ENCODE peak calls at places on chromosomes 5 and 9, in seven cellular contexts. One of them, this sample, is unnamed. For H3K27me3, the result is how much of the 10 kb centered on the place peaks cover.

GRCh38 chr9:96218821-96219614 is 83.0 kb downstream of the HSD17B3 start:
- DNase-seq in heart right ventricle: peak
- DNase-seq in fibroblast of lung: no peak
- DNase-seq in right lobe of liver: no peak
- DNase-seq in bronchial epithelial cell: no peak
- DNase-seq in CD4-positive, alpha-beta T cell: no peak
- DNase-seq in vagina: no peak
- DNase-seq in this sample: no peak

GRCh38 chr9:2623046-2623865 is 1.7 kb downstream of the VLDLR start:
- DNase-seq in right lobe of liver: peak
- DNase-seq in vagina: no peak
- DNase-seq in heart right ventricle: peak
- DNase-seq in CD4-positive, alpha-beta T cell: no peak
- DNase-seq in fibroblast of lung: peak
- DNase-seq in bronchial epithelial cell: peak
- DNase-seq in this sample: no peak

GRCh38 chr5:110063640-110064592 is 374.2 kb downstream of the MAN2A1 start:
- DNase-seq in heart right ventricle: no peak
- DNase-seq in CD4-positive, alpha-beta T cell: no peak
- DNase-seq in bronchial epithelial cell: peak
- DNase-seq in right lobe of liver: no peak
- DNase-seq in vagina: no peak
- DNase-seq in fibroblast of lung: peak
- DNase-seq in this sample: no peak

GRCh38 chr9:137876781-137877386 is 698 bp upstream of the CACNA1B start:
- DNase-seq in bronchial epithelial cell: no peak
- DNase-seq in fibroblast of lung: no peak
- DNase-seq in vagina: no peak
- DNase-seq in right lobe of liver: no peak
- DNase-seq in CD4-positive, alpha-beta T cell: no peak
- DNase-seq in heart right ventricle: no peak
- DNase-seq in this sample: no peak

GRCh38 chr5:179346401-179346800 is 1.1 kb upstream of the ADAMTS2 start:
- DNase-seq in fibroblast of lung: no peak
- DNase-seq in vagina: no peak
- DNase-seq in bronchial epithelial cell: no peak
- DNase-seq in CD4-positive, alpha-beta T cell: no peak
- DNase-seq in heart right ventricle: no peak
- DNase-seq in right lobe of liver: no peak
- DNase-seq in this sample: no peak

GRCh38 chr9:90457386-90458080 is 185.1 kb downstream of the DIRAS2 start:
- DNase-seq in fibroblast of lung: no peak
- DNase-seq in right lobe of liver: no peak
- DNase-seq in bronchial epithelial cell: no peak
- DNase-seq in CD4-positive, alpha-beta T cell: no peak
- DNase-seq in vagina: no peak
- DNase-seq in heart right ventricle: no peak
- DNase-seq in this sample: no peak

GRCh38 chr5:55625603-55625875 is 86.6 kb downstream of the SLC38A9 start:
- DNase-seq in bronchial epithelial cell: no peak
- DNase-seq in vagina: no peak
- DNase-seq in heart right ventricle: no peak
- DNase-seq in CD4-positive, alpha-beta T cell: no peak
- DNase-seq in right lobe of liver: no peak
- DNase-seq in fibroblast of lung: no peak
- DNase-seq in this sample: no peak

GRCh38 chr5:38853753-38854470 is 8.1 kb downstream of the OSMR start:
- DNase-seq in vagina: no peak
- DNase-seq in bronchial epithelial cell: peak
- DNase-seq in CD4-positive, alpha-beta T cell: no peak
- DNase-seq in heart right ventricle: no peak
- DNase-seq in right lobe of liver: no peak
- DNase-seq in fibroblast of lung: peak
- DNase-seq in this sample: peak

GRCh38 chr5:53362521-53362941 is 117.9 kb upstream of the FST start:
- DNase-seq in right lobe of liver: no peak
- DNase-seq in heart right ventricle: no peak
- DNase-seq in CD4-positive, alpha-beta T cell: no peak
- DNase-seq in fibroblast of lung: peak
- DNase-seq in vagina: no peak
- DNase-seq in bronchial epithelial cell: peak
- DNase-seq in this sample: peak

GRCh38 chr5:124263680-124264491 is 482.6 kb downstream of the ZNF608 start:
- DNase-seq in vagina: no peak
- DNase-seq in fibroblast of lung: no peak
- DNase-seq in CD4-positive, alpha-beta T cell: no peak
- DNase-seq in heart right ventricle: no peak
- DNase-seq in right lobe of liver: no peak
- DNase-seq in bronchial epithelial cell: peak
- DNase-seq in this sample: no peak

GRCh38 chr5:147691134-147691533 is 91.4 kb downstream of the JAKMIP2 start:
- DNase-seq in vagina: no peak
- DNase-seq in heart right ventricle: no peak
- DNase-seq in bronchial epithelial cell: no peak
- DNase-seq in CD4-positive, alpha-beta T cell: no peak
- DNase-seq in right lobe of liver: no peak
- DNase-seq in fibroblast of lung: peak
- DNase-seq in this sample: no peak

GRCh38 chr9:114452219-114453169 is 52.8 kb downstream of the WHRN start:
- DNase-seq in right lobe of liver: no peak
- DNase-seq in vagina: no peak
- DNase-seq in bronchial epithelial cell: no peak
- DNase-seq in heart right ventricle: no peak
- DNase-seq in fibroblast of lung: no peak
- DNase-seq in CD4-positive, alpha-beta T cell: no peak
- DNase-seq in this sample: no peak

GRCh38 chr5:180329606-180330269 is 23.4 kb downstream of the GFPT2 start:
- DNase-seq in heart right ventricle: no peak
- DNase-seq in fibroblast of lung: no peak
- DNase-seq in vagina: no peak
- DNase-seq in right lobe of liver: no peak
- DNase-seq in bronchial epithelial cell: no peak
- DNase-seq in CD4-positive, alpha-beta T cell: no peak
- DNase-seq in this sample: no peak

GRCh38 chr5:93892481-93892880 is 151.1 kb upstream of the POU5F2 start:
- DNase-seq in vagina: no peak
- DNase-seq in heart right ventricle: no peak
- DNase-seq in CD4-positive, alpha-beta T cell: no peak
- DNase-seq in right lobe of liver: no peak
- DNase-seq in bronchial epithelial cell: no peak
- DNase-seq in fibroblast of lung: peak
- DNase-seq in this sample: no peak

GRCh38 chr5:150033334-150033733 is 32.8 kb downstream of the HMGXB3 start:
- DNase-seq in fibroblast of lung: no peak
- DNase-seq in heart right ventricle: no peak
- DNase-seq in right lobe of liver: no peak
- DNase-seq in bronchial epithelial cell: no peak
- DNase-seq in vagina: no peak
- DNase-seq in CD4-positive, alpha-beta T cell: no peak
- DNase-seq in this sample: no peak

GRCh38 chr5:157148734-157149615 is 6.3 kb upstream of the MED7 start:
- DNase-seq in heart right ventricle: no peak
- DNase-seq in vagina: no peak
- DNase-seq in right lobe of liver: peak
- DNase-seq in bronchial epithelial cell: peak
- DNase-seq in CD4-positive, alpha-beta T cell: peak
- DNase-seq in fibroblast of lung: peak
- DNase-seq in this sample: no peak

GRCh38 chr5:84036842-84037241 is 316.2 kb upstream of the HAPLN1 start:
- DNase-seq in right lobe of liver: no peak
- DNase-seq in fibroblast of lung: no peak
- DNase-seq in bronchial epithelial cell: no peak
- DNase-seq in heart right ventricle: no peak
- DNase-seq in vagina: no peak
- DNase-seq in CD4-positive, alpha-beta T cell: no peak
- DNase-seq in this sample: no peak

GRCh38 chr5:147403659-147404640 is 105.9 kb downstream of the DPYSL3 start:
- DNase-seq in heart right ventricle: peak
- DNase-seq in bronchial epithelial cell: peak
- DNase-seq in vagina: peak
- DNase-seq in CD4-positive, alpha-beta T cell: no peak
- DNase-seq in right lobe of liver: no peak
- DNase-seq in fibroblast of lung: peak
- DNase-seq in this sample: peak

GRCh38 chr5:38456657-38457056 is 99.8 kb downstream of the LIFR start:
- DNase-seq in CD4-positive, alpha-beta T cell: no peak
- DNase-seq in bronchial epithelial cell: peak
- DNase-seq in heart right ventricle: no peak
- DNase-seq in right lobe of liver: no peak
- DNase-seq in vagina: peak
- DNase-seq in fibroblast of lung: no peak
- DNase-seq in this sample: no peak

GRCh38 chr5:135185461-135186075 is 151.5 kb upstream of the PITX1 start:
- DNase-seq in bronchial epithelial cell: no peak
- DNase-seq in vagina: no peak
- DNase-seq in heart right ventricle: no peak
- DNase-seq in right lobe of liver: no peak
- DNase-seq in fibroblast of lung: peak
- DNase-seq in CD4-positive, alpha-beta T cell: no peak
- DNase-seq in this sample: no peak

GRCh38 chr9:86099695-86100364 is 472 bp upstream of the GOLM1 start:
- DNase-seq in vagina: no peak
- DNase-seq in fibroblast of lung: peak
- DNase-seq in right lobe of liver: no peak
- DNase-seq in bronchial epithelial cell: peak
- DNase-seq in heart right ventricle: peak
- DNase-seq in CD4-positive, alpha-beta T cell: no peak
- DNase-seq in this sample: no peak

GRCh38 chr5:165201364-165202143 is 1696.1 kb downstream of the MAT2B start:
- DNase-seq in bronchial epithelial cell: peak
- DNase-seq in vagina: no peak
- DNase-seq in fibroblast of lung: peak
- DNase-seq in right lobe of liver: no peak
- DNase-seq in heart right ventricle: no peak
- DNase-seq in CD4-positive, alpha-beta T cell: no peak
- DNase-seq in this sample: no peak

GRCh38 chr5:13478831-13479465 is 465.5 kb downstream of the DNAH5 start:
- DNase-seq in bronchial epithelial cell: peak
- DNase-seq in vagina: no peak
- DNase-seq in right lobe of liver: peak
- DNase-seq in CD4-positive, alpha-beta T cell: no peak
- DNase-seq in heart right ventricle: no peak
- DNase-seq in fibroblast of lung: no peak
- DNase-seq in this sample: no peak

DNA sequence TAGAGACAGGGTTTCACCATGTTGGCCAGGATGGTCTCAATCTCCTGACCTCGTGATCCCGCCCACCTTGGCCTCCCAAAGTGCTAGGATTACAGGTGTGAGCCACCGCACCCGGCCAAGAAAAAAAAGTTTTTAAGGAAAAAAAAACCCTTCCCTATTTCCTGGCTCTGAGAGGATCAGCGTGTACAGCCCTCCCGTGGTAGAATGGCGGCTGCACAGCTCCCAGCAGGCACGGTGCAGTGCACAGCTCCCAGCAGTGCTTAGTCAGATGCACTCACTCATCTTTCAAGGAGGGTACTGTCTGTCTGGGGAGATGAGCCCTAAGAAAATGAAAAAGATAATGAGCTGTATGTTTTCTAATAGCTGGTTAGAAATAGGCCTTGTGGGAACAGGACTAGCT is 36.8 kb upstream of the SLC2A8 start:
- DNase-seq in vagina: peak
- DNase-seq in CD4-positive, alpha-beta T cell: no peak
- DNase-seq in right lobe of liver: no peak
- DNase-seq in fibroblast of lung: no peak
- DNase-seq in heart right ventricle: no peak
- DNase-seq in bronchial epithelial cell: peak
- DNase-seq in this sample: no peak
- TF ChIP-seq CTCF in vagina: no peak
- TF ChIP-seq CTCF in CD4-positive, alpha-beta T cell: no peak
- TF ChIP-seq CTCF in right lobe of liver: no peak
- TF ChIP-seq CTCF in fibroblast of lung: no peak
- TF ChIP-seq CTCF in heart right ventricle: peak
- TF ChIP-seq CTCF in bronchial epithelial cell: no peak
- TF ChIP-seq CTCF in this sample: peak

DNA sequence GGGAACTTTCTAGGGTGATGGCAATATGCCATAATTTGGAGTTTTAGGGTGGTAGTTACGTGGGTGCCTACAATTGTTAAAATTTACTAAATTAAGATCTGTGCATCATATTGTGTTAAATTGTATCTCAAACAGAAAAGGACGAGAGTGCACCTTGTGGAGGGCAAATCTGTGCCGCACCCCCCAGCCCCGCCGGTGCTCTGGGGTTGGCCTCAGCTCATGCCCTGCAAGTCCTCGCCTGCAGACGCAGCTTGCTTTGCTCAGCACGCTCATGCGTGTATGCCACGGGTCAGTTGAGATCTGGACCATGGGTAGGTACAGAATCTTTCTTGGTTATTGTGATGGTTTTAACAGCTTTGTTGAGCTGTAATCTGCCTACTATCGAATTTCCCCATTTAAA is 33.7 kb upstream of the FCN1 start:
- DNase-seq in right lobe of liver: no peak
- DNase-seq in heart right ventricle: no peak
- DNase-seq in fibroblast of lung: no peak
- DNase-seq in CD4-positive, alpha-beta T cell: no peak
- DNase-seq in vagina: no peak
- DNase-seq in bronchial epithelial cell: no peak
- DNase-seq in this sample: no peak
- H3K27me3 ChIP-seq in right lobe of liver: under half
- H3K27me3 ChIP-seq in heart right ventricle: under half
- H3K27me3 ChIP-seq in fibroblast of lung: under half
- H3K27me3 ChIP-seq in CD4-positive, alpha-beta T cell: under half
- H3K27me3 ChIP-seq in vagina: under half
- H3K27me3 ChIP-seq in bronchial epithelial cell: under half
- H3K27me3 ChIP-seq in this sample: under half

DNA sequence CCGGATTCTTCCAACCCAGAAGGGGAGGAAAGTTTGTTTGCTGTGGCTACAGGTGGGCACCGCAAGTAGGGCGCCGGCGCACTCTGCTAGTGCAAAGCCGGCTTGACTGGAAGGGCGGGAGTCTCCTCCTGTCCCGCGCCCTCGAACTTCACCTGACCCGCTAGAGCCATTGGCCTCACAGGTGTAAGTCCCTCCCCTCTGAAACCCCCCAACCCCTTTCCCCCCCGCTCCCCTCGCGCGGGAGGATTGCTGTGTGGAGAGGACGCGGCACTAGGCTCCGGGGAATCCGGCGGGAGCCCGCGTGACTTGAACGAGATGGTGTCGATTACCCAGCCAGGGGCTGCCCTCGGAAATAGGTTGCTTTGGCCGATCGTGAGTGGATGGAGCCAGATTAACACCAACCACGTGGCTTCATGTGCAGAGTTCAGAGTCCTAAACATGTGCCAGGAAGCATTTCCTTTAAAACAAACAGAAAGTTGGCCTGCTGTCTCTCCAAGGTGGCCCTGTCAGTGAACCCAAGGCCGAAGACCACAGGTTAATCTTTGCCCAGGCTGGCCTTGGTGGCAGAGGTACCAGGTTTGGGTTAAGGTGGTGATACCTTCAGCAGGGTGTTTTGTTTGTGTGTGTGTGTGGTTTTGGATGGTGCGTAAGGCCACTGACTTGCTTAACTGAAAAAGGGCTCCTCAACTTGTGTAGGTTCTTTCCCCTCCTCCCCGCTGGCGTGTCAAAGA is 1.0 kb downstream of the IQGAP2 start:
- DNase-seq in vagina: no peak
- DNase-seq in right lobe of liver: peak
- DNase-seq in fibroblast of lung: no peak
- DNase-seq in CD4-positive, alpha-beta T cell: peak
- DNase-seq in bronchial epithelial cell: no peak
- DNase-seq in heart right ventricle: peak
- DNase-seq in this sample: no peak
- TF ChIP-seq CTCF in vagina: no peak
- TF ChIP-seq CTCF in right lobe of liver: no peak
- TF ChIP-seq CTCF in fibroblast of lung: no peak
- TF ChIP-seq CTCF in CD4-positive, alpha-beta T cell: no peak
- TF ChIP-seq CTCF in bronchial epithelial cell: no peak
- TF ChIP-seq CTCF in heart right ventricle: no peak
- TF ChIP-seq CTCF in this sample: no peak

GRCh38 chr5:1193591-1193985 is 7.8 kb upstream of the SLC6A19 start:
- DNase-seq in bronchial epithelial cell: no peak
- DNase-seq in right lobe of liver: no peak
- DNase-seq in fibroblast of lung: no peak
- DNase-seq in vagina: no peak
- DNase-seq in CD4-positive, alpha-beta T cell: no peak
- DNase-seq in heart right ventricle: peak
- DNase-seq in this sample: no peak
- H3K27me3 ChIP-seq in bronchial epithelial cell: under half
- H3K27me3 ChIP-seq in right lobe of liver: under half
- H3K27me3 ChIP-seq in fibroblast of lung: under half
- H3K27me3 ChIP-seq in vagina: under half
- H3K27me3 ChIP-seq in CD4-positive, alpha-beta T cell: under half
- H3K27me3 ChIP-seq in heart right ventricle: half or more
- H3K27me3 ChIP-seq in this sample: under half